ENCODE peak calls at places on chromosomes 5 and 9, in ten cellular contexts. K is stimulated activated CD4-positive, alpha-beta T cell treated with anti-CD3 and anti-CD28 coated beads, Interleukin-15, amount 100 ng/mL, for 24 hours; I is posterior cingulate gyrus; O is activated naive CD4-positive, alpha-beta T cell; C is astrocyte; Z is hippocampal formation; B is NCI-H1436; V is DMS 273 treated with DMSO at 0.1 percent for 48 hours; U is AG04449; F is NCI-H1694. Y is an unnamed sample.

GRCh38 chr5:111028865-111029264 is 42.6 kb upstream of the TSLP start:
- DNase-seq in K (no peak), I (no peak), O (no peak), C (no peak), Z (no peak), B (no peak), V (no peak), U (no peak), F (no peak), Y (no peak)

GRCh38 chr9:121865884-121866283 is 214.4 kb downstream of the DAB2IP start:
- DNase-seq in K (no peak), I (no peak), O (no peak), C (no peak), Z (no peak), B (no peak), V (no peak), U (no peak), F (no peak), Y (no peak)

GRCh38 chr5:5363045-5363444 is 59.4 kb upstream of the ICE1 start:
- DNase-seq in K (no peak), I (no peak), O (no peak), C (no peak), Z (no peak), B (no peak), V (no peak), U (no peak), F (no peak), Y (no peak)

GRCh38 chr9:26361010-26361409 is 531.6 kb downstream of the CAAP1 start:
- DNase-seq in K (no peak), I (no peak), O (no peak), C (no peak), Z (no peak), B (no peak), V (no peak), U (no peak), F (no peak), Y (no peak)

GRCh38 chr9:16213781-16214515 is 656.5 kb downstream of the BNC2 start:
- DNase-seq in K (no peak), I (no peak), O (no peak), C (peak), Z (no peak), B (no peak), V (no peak), U (peak), F (no peak), Y (no peak)

GRCh38 chr9:89387970-89388867 is 69.9 kb downstream of the SECISBP2 start:
- DNase-seq in K (no peak), I (no peak), O (no peak), C (no peak), Z (no peak), B (no peak), V (no peak), U (peak), F (no peak), Y (no peak)

GRCh38 chr9:68777070-68777763 is 72.2 kb downstream of the PIP5K1B start:
- DNase-seq in K (no peak), I (no peak), O (no peak), C (no peak), Z (no peak), B (no peak), V (no peak), U (no peak), F (no peak), Y (no peak)

GRCh38 chr5:31854181-31854624 is 215.3 kb downstream of the PDZD2 start:
- DNase-seq in K (peak), I (no peak), O (no peak), C (peak), Z (no peak), B (no peak), V (no peak), U (no peak), F (no peak), Y (no peak)

GRCh38 chr9:120839146-120839545 is 3.6 kb downstream of the PSMD5 start:
- DNase-seq in K (no peak), I (no peak), O (no peak), C (peak), Z (no peak), B (no peak), V (no peak), U (no peak), F (no peak), Y (no peak)

GRCh38 chr5:174300118-174300940 is 254.8 kb downstream of the NSG2 start:
- DNase-seq in K (no peak), I (no peak), O (no peak), C (no peak), Z (no peak), B (no peak), V (no peak), U (no peak), F (no peak), Y (no peak)

GRCh38 chr5:172106511-172107356 is 81.3 kb downstream of the STK10 start:
- DNase-seq in K (peak), I (peak), O (peak), C (no peak), Z (peak), B (peak), V (peak), U (no peak), F (peak), Y (peak)

GRCh38 chr9:100427366-100428263 is 672 bp downstream of the MSANTD3 start:
- DNase-seq in K (peak), I (peak), O (peak), C (peak), Z (peak), B (peak), V (no peak), U (no peak), F (no peak), Y (no peak)

GRCh38 chr5:128632264-128632663 is 94.2 kb upstream of the FBN2 start:
- DNase-seq in K (no peak), I (no peak), O (no peak), C (no peak), Z (no peak), B (no peak), V (no peak), U (no peak), F (no peak), Y (no peak)

GRCh38 chr9:87667164-87667738 is 58.7 kb upstream of the CTSL start:
- DNase-seq in K (peak), I (no peak), O (no peak), C (no peak), Z (no peak), B (no peak), V (no peak), U (no peak), F (no peak), Y (no peak)

GRCh38 chr5:180830253-180831138 is 27.9 kb upstream of the MGAT1 start:
- DNase-seq in K (peak), I (peak), O (peak), C (peak), Z (peak), B (peak), V (no peak), U (no peak), F (no peak), Y (peak)

GRCh38 chr9:124188331-124189110 is 69.2 kb upstream of the NEK6 start:
- DNase-seq in K (no peak), I (no peak), O (no peak), C (no peak), Z (no peak), B (no peak), V (no peak), U (no peak), F (no peak), Y (no peak)

GRCh38 chr5:65647941-65648340 is 23.1 kb downstream of the SHLD3 start:
- DNase-seq in K (no peak), I (no peak), O (no peak), C (no peak), Z (no peak), B (no peak), V (no peak), U (no peak), F (no peak), Y (no peak)

GRCh38 chr9:120925535-120926396 is 830 bp downstream of the TRAF1 start:
- DNase-seq in K (peak), I (no peak), O (no peak), C (peak), Z (no peak), B (no peak), V (no peak), U (peak), F (no peak), Y (peak)

GRCh38 chr5:146817973-146818372 is 60.6 kb downstream of the PPP2R2B start:
- DNase-seq in K (no peak), I (no peak), O (no peak), C (no peak), Z (no peak), B (no peak), V (no peak), U (no peak), F (no peak), Y (no peak)

GRCh38 chr9:127292415-127292814 is 27.8 kb downstream of the GARNL3 start:
- DNase-seq in K (no peak), I (no peak), O (no peak), C (no peak), Z (no peak), B (no peak), V (no peak), U (no peak), F (no peak), Y (no peak)

GRCh38 chr9:117718085-117718484 is 13.9 kb downstream of the TLR4 start:
- DNase-seq in K (no peak), I (no peak), O (no peak), C (no peak), Z (no peak), B (no peak), V (no peak), U (no peak), F (no peak), Y (no peak)

GRCh38 chr5:180555168-180555921 is 36.0 kb downstream of the SCGB3A1 start:
- DNase-seq in K (no peak), I (no peak), O (no peak), C (peak), Z (no peak), B (no peak), V (no peak), U (no peak), F (no peak), Y (no peak)

GRCh38 chr5:150043657-150044333 is 42.6 kb downstream of the CSF1R start:
- DNase-seq in K (no peak), I (no peak), O (no peak), C (peak), Z (no peak), B (no peak), V (no peak), U (no peak), F (no peak), Y (no peak)

GRCh38 chr5:86909461-86909881 is 291.7 kb downstream of the COX7C start:
- DNase-seq in K (no peak), I (no peak), O (no peak), C (peak), Z (no peak), B (no peak), V (no peak), U (peak), F (no peak), Y (no peak)

GRCh38 chr5:94793113-94793815 is 174.8 kb downstream of the SLF1 start:
- DNase-seq in K (peak), I (no peak), O (no peak), C (peak), Z (no peak), B (no peak), V (no peak), U (peak), F (no peak), Y (no peak)

GRCh38 chr5:67366256-67366655 is 169.7 kb upstream of the CD180 start:
- DNase-seq in K (no peak), I (peak), O (no peak), C (no peak), Z (no peak), B (no peak), V (no peak), U (no peak), F (no peak), Y (no peak)

GRCh38 chr5:152063004-152063403 is 138.4 kb upstream of the GLRA1 start:
- DNase-seq in K (no peak), I (no peak), O (no peak), C (no peak), Z (no peak), B (no peak), V (no peak), U (no peak), F (no peak), Y (no peak)

GRCh38 chr9:131769361-131769760 is 29.5 kb upstream of the RAPGEF1 start:
- DNase-seq in K (no peak), I (no peak), O (no peak), C (no peak), Z (no peak), B (no peak), V (no peak), U (no peak), F (no peak), Y (no peak)